ENCODE peak calls at places on chromosomes 6 and 20, in five cellular contexts. One of them, this sample, is unnamed.

GRCh38 chr20:50333856-50334255 is 143.2 kb downstream of the CEBPB start:
- DNase-seq in H1: no peak
- DNase-seq in neuronal stem cell: no peak
- DNase-seq in trophoblast cell: peak
- DNase-seq in mesenchymal stem cell: peak
- DNase-seq in this sample: no peak

GRCh38 chr6:5871296-5871695 is 135.4 kb downstream of the NRN1 start:
- DNase-seq in H1: no peak
- DNase-seq in trophoblast cell: no peak
- DNase-seq in mesenchymal stem cell: no peak
- DNase-seq in neuronal stem cell: no peak
- DNase-seq in this sample: no peak

GRCh38 chr20:49676581-49677291 is 36.9 kb downstream of the B4GALT5 start:
- DNase-seq in mesenchymal stem cell: peak
- DNase-seq in H1: no peak
- DNase-seq in neuronal stem cell: no peak
- DNase-seq in trophoblast cell: peak
- DNase-seq in this sample: no peak

GRCh38 chr6:39342692-39343460 is 20.4 kb upstream of the KCNK16 start:
- DNase-seq in mesenchymal stem cell: peak
- DNase-seq in trophoblast cell: no peak
- DNase-seq in H1: no peak
- DNase-seq in neuronal stem cell: no peak
- DNase-seq in this sample: no peak

GRCh38 chr6:131555992-131556391 is 17.0 kb upstream of the ARG1 start:
- DNase-seq in neuronal stem cell: no peak
- DNase-seq in mesenchymal stem cell: no peak
- DNase-seq in H1: no peak
- DNase-seq in trophoblast cell: no peak
- DNase-seq in this sample: no peak

GRCh38 chr6:166770216-166771116 is 143.4 kb upstream of the RPS6KA2 start:
- DNase-seq in mesenchymal stem cell: no peak
- DNase-seq in trophoblast cell: peak
- DNase-seq in neuronal stem cell: no peak
- DNase-seq in H1: no peak
- DNase-seq in this sample: no peak

GRCh38 chr6:15937582-15937981 is 191.3 kb upstream of the MYLIP start:
- DNase-seq in H1: no peak
- DNase-seq in neuronal stem cell: no peak
- DNase-seq in trophoblast cell: no peak
- DNase-seq in mesenchymal stem cell: no peak
- DNase-seq in this sample: no peak

GRCh38 chr6:129393659-129394058 is 316.3 kb downstream of the ARHGAP18 start:
- DNase-seq in neuronal stem cell: no peak
- DNase-seq in H1: no peak
- DNase-seq in mesenchymal stem cell: no peak
- DNase-seq in trophoblast cell: peak
- DNase-seq in this sample: no peak

GRCh38 chr6:13710552-13711383 is 867 bp downstream of the RANBP9 start:
- DNase-seq in mesenchymal stem cell: peak
- DNase-seq in neuronal stem cell: peak
- DNase-seq in trophoblast cell: peak
- DNase-seq in H1: no peak
- DNase-seq in this sample: peak

GRCh38 chr6:78619016-78619415 is 248.3 kb upstream of the IRAK1BP1 start:
- DNase-seq in mesenchymal stem cell: no peak
- DNase-seq in H1: no peak
- DNase-seq in neuronal stem cell: no peak
- DNase-seq in trophoblast cell: peak
- DNase-seq in this sample: no peak

GRCh38 chr6:12761376-12762115 is 45.0 kb downstream of the PHACTR1 start:
- DNase-seq in trophoblast cell: peak
- DNase-seq in mesenchymal stem cell: no peak
- DNase-seq in H1: no peak
- DNase-seq in neuronal stem cell: no peak
- DNase-seq in this sample: no peak

GRCh38 chr20:19907326-19908056 is 109.7 kb upstream of the NAA20 start:
- DNase-seq in mesenchymal stem cell: peak
- DNase-seq in neuronal stem cell: no peak
- DNase-seq in trophoblast cell: no peak
- DNase-seq in H1: no peak
- DNase-seq in this sample: no peak

GRCh38 chr6:129030231-129030630 is 147.3 kb downstream of the LAMA2 start:
- DNase-seq in neuronal stem cell: no peak
- DNase-seq in H1: no peak
- DNase-seq in mesenchymal stem cell: peak
- DNase-seq in trophoblast cell: no peak
- DNase-seq in this sample: no peak

GRCh38 chr6:148596886-148597455 is 149.9 kb upstream of the UST start:
- DNase-seq in trophoblast cell: no peak
- DNase-seq in H1: no peak
- DNase-seq in neuronal stem cell: no peak
- DNase-seq in mesenchymal stem cell: no peak
- DNase-seq in this sample: no peak

DNA sequence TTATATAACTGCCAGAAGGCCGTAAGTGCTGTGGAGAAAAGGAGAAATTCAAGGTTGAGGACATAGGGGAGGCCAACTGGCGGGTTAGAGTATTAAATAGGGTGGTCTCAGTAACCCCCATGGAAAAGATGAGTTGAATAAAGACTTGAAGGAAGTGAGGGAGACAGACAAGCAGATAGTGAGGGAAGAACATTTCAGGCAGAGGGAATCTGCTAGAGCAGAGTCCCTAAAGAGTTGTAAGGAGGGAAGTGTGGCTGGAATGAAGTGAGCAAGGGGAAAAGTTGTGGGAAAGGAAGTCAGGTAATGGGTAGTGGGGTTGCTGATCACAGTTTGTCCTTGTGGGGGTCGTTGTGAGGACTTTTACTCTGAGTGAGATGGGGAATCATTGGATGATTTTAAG is 1.4 kb downstream of the KIFC1 start:
- DNase-seq in mesenchymal stem cell: peak
- DNase-seq in H1: no peak
- DNase-seq in neuronal stem cell: no peak
- DNase-seq in trophoblast cell: no peak
- DNase-seq in this sample: no peak
- H3K23ac ChIP-seq in mesenchymal stem cell: no peak
- H3K23ac ChIP-seq in H1: no peak
- H3K23ac ChIP-seq in neuronal stem cell: no peak
- H3K23ac ChIP-seq in trophoblast cell: no peak
- H3K23ac ChIP-seq in this sample: no peak

GRCh38 chr20:35947907-35948306 is 6.4 kb downstream of the SCAND1 start:
- DNase-seq in mesenchymal stem cell: no peak
- DNase-seq in H1: no peak
- DNase-seq in trophoblast cell: no peak
- DNase-seq in neuronal stem cell: no peak
- DNase-seq in this sample: no peak

GRCh38 chr20:35942243-35942642 is 12.1 kb downstream of the SCAND1 start:
- DNase-seq in trophoblast cell: no peak
- DNase-seq in neuronal stem cell: peak
- DNase-seq in mesenchymal stem cell: no peak
- DNase-seq in H1: no peak
- DNase-seq in this sample: no peak

GRCh38 chr20:35950093-35950492 is 4.2 kb downstream of the SCAND1 start:
- DNase-seq in trophoblast cell: no peak
- DNase-seq in H1: no peak
- DNase-seq in neuronal stem cell: no peak
- DNase-seq in mesenchymal stem cell: no peak
- DNase-seq in this sample: no peak

GRCh38 chr20:35944189-35944588 is 10.1 kb downstream of the SCAND1 start:
- DNase-seq in trophoblast cell: no peak
- DNase-seq in H1: no peak
- DNase-seq in mesenchymal stem cell: no peak
- DNase-seq in neuronal stem cell: no peak
- DNase-seq in this sample: no peak

DNA sequence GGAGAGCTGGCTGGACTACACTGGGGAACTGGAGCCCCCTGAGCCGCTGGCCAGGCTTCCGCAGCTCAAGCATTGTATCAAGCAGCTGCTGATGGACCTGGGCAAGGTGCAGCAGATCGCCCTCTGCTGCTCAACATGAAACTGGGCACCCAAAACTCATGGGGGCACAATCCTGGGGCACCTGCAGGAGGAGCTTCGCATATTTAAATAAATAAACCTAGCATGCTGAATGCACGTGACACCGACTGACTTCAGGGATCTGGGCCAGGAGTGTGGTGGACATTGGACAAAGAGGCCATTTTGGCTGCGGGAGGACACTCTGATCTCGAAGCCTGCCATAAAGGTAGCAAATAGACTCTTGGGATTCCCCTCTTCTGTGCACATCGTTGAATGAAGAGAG is 6.8 kb downstream of the SCAND1 start:
- DNase-seq in neuronal stem cell: no peak
- DNase-seq in H1: peak
- DNase-seq in mesenchymal stem cell: peak
- DNase-seq in trophoblast cell: no peak
- DNase-seq in this sample: peak
- H2BK12ac ChIP-seq in neuronal stem cell: no peak
- H2BK12ac ChIP-seq in H1: no peak
- H2BK12ac ChIP-seq in mesenchymal stem cell: no peak
- H2BK12ac ChIP-seq in trophoblast cell: no peak
- H2BK12ac ChIP-seq in this sample: no peak

GRCh38 chr20:36823126-36823525 is 49.6 kb upstream of the DSN1 start:
- DNase-seq in H1: no peak
- DNase-seq in mesenchymal stem cell: no peak
- DNase-seq in trophoblast cell: peak
- DNase-seq in neuronal stem cell: no peak
- DNase-seq in this sample: no peak
- H3K23ac ChIP-seq in H1: no peak
- H3K23ac ChIP-seq in mesenchymal stem cell: no peak
- H3K23ac ChIP-seq in trophoblast cell: no peak
- H3K23ac ChIP-seq in neuronal stem cell: no peak
- H3K23ac ChIP-seq in this sample: no peak

GRCh38 chr20:25461281-25461650 is 53.8 kb downstream of the GINS1 start:
- DNase-seq in mesenchymal stem cell: no peak
- DNase-seq in neuronal stem cell: no peak
- DNase-seq in trophoblast cell: no peak
- DNase-seq in H1: no peak
- DNase-seq in this sample: no peak

GRCh38 chr20:25460591-25461280 is 53.3 kb downstream of the GINS1 start:
- DNase-seq in neuronal stem cell: no peak
- DNase-seq in H1: no peak
- DNase-seq in mesenchymal stem cell: no peak
- DNase-seq in trophoblast cell: no peak
- DNase-seq in this sample: no peak

GRCh38 chr20:25459916-25460590 is 52.6 kb downstream of the GINS1 start:
- DNase-seq in H1: no peak
- DNase-seq in mesenchymal stem cell: no peak
- DNase-seq in neuronal stem cell: no peak
- DNase-seq in trophoblast cell: no peak
- DNase-seq in this sample: no peak

GRCh38 chr20:25461766-25462165 is 54.3 kb downstream of the GINS1 start:
- DNase-seq in mesenchymal stem cell: no peak
- DNase-seq in H1: no peak
- DNase-seq in trophoblast cell: peak
- DNase-seq in neuronal stem cell: no peak
- DNase-seq in this sample: no peak

GRCh38 chr20:25462166-25462565 is 54.7 kb downstream of the GINS1 start:
- DNase-seq in H1: no peak
- DNase-seq in trophoblast cell: no peak
- DNase-seq in neuronal stem cell: no peak
- DNase-seq in mesenchymal stem cell: no peak
- DNase-seq in this sample: no peak
- H2BK12ac ChIP-seq in H1: no peak
- H2BK12ac ChIP-seq in trophoblast cell: no peak
- H2BK12ac ChIP-seq in neuronal stem cell: no peak
- H2BK12ac ChIP-seq in mesenchymal stem cell: no peak
- H2BK12ac ChIP-seq in this sample: no peak

GRCh38 chr6:52553719-52554118 is 23.1 kb downstream of the TRAM2 start:
- DNase-seq in trophoblast cell: no peak
- DNase-seq in mesenchymal stem cell: no peak
- DNase-seq in H1: no peak
- DNase-seq in neuronal stem cell: no peak
- DNase-seq in this sample: no peak

GRCh38 chr6:52552278-52552643 is 24.6 kb downstream of the TRAM2 start:
- DNase-seq in mesenchymal stem cell: no peak
- DNase-seq in neuronal stem cell: no peak
- DNase-seq in trophoblast cell: no peak
- DNase-seq in H1: no peak
- DNase-seq in this sample: no peak

GRCh38 chr6:52553158-52553557 is 23.7 kb downstream of the TRAM2 start:
- DNase-seq in mesenchymal stem cell: no peak
- DNase-seq in trophoblast cell: no peak
- DNase-seq in neuronal stem cell: no peak
- DNase-seq in H1: no peak
- DNase-seq in this sample: no peak

GRCh38 chr6:52550014-52550575 is 26.8 kb downstream of the TRAM2 start:
- DNase-seq in mesenchymal stem cell: no peak
- DNase-seq in trophoblast cell: no peak
- DNase-seq in neuronal stem cell: no peak
- DNase-seq in H1: no peak
- DNase-seq in this sample: no peak

DNA sequence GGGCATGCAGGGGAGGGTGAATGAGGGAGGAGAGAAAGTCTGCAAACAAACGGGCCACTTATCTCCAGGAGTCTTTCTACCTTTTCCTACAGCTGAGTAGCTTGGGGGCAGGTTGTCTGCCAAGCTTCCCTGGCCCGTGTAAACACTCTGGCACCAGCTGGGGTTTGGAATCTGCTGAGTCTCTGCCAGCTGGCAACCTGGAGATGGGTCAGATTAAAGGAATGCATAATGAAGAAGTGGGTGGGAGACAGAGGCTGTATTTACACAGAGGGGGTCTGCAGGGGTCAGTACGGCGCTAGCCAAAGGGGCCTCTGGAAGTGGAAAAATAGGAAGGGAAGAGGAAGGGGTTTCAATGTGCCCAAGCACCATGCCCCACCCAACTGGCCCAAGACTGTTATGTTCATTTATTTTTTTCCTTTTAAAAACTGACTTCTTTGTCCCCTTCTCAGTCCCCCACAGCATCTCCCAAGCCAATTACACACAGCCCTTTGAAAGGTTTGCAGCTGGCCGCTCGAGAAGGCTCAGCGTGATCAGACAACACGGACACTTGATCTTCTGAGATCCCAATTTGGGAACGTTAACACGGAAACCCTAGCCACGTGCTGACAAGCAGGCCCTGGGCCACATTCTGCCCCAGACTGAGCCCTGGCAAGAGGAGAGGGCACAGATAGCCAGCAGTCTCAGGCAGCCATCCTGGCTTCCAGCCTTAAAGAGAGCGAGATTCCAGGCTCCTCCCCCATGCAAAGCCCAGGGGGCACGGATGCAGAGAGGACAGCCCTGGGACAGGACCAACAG is 25.2 kb downstream of the TRAM2 start:
- DNase-seq in mesenchymal stem cell: peak
- DNase-seq in H1: no peak
- DNase-seq in trophoblast cell: no peak
- DNase-seq in neuronal stem cell: peak
- DNase-seq in this sample: peak
- H3K23ac ChIP-seq in mesenchymal stem cell: peak
- H3K23ac ChIP-seq in H1: no peak
- H3K23ac ChIP-seq in trophoblast cell: no peak
- H3K23ac ChIP-seq in neuronal stem cell: no peak
- H3K23ac ChIP-seq in this sample: no peak

DNA sequence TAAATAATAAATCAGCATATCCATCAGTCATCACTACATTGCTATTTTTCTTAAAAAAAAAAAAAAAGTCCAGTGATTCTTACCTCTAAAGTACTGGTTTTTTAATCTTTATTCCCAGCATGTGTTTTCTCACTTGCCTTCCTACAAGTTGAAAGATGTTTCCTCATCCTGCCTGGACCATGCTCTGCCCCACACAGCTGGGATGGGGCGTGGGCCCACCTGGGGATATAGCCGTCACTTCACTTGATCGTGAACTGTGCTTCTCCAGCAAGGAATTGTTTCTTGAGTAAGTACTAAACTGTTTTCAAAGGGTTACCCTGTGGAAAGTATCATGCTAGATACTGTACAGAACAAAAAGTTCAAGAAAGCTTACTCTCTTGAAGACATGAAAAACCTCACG is 212.6 kb upstream of the HTR1E start:
- DNase-seq in trophoblast cell: no peak
- DNase-seq in neuronal stem cell: no peak
- DNase-seq in H1: no peak
- DNase-seq in mesenchymal stem cell: no peak
- DNase-seq in this sample: no peak
- H2BK12ac ChIP-seq in trophoblast cell: peak
- H2BK12ac ChIP-seq in neuronal stem cell: no peak
- H2BK12ac ChIP-seq in H1: no peak
- H2BK12ac ChIP-seq in mesenchymal stem cell: no peak
- H2BK12ac ChIP-seq in this sample: no peak